ENCODE peak calls at places on chromosomes 5 and 9, in eight cellular contexts. A is pancreas; L is AG10803; J is T1000; E is Caki2; C is stimulated activated naive CD8-positive, alpha-beta T cell treated with anti-CD3 and anti-CD28 coated beads, Interleukin-15, Interleukin-2, amounts not matched to agents 100 U/mL and 50 U/mL, for 24 hours; S is astrocyte of the spinal cord; Y is M059J. X is an unnamed sample.

GRCh38 chr5:65150599-65150998 is 331.1 kb downstream of the ADAMTS6 start:
- DNase-seq in A (no peak), L (no peak), J (no peak), E (no peak), C (no peak), S (no peak), Y (no peak), X (no peak)

GRCh38 chr9:136054798-136055714 is 40.0 kb downstream of the NACC2 start:
- DNase-seq in A (no peak), L (no peak), J (no peak), E (no peak), C (no peak), S (no peak), Y (no peak), X (no peak)

GRCh38 chr5:175800656-175801081 is 70.7 kb upstream of the CPLX2 start:
- DNase-seq in A (no peak), L (peak; percentile 42), J (peak; percentile 24), E (peak; percentile 52), C (no peak), S (no peak), Y (peak; percentile 81), X (peak; percentile 80)

GRCh38 chr9:73219985-73220626 is 68.4 kb downstream of the ANXA1 start:
- DNase-seq in A (no peak), L (peak; percentile 32), J (peak; percentile 41), E (peak; percentile 49), C (peak; percentile 44), S (peak; percentile 63), Y (peak; percentile 16), X (no peak)

GRCh38 chr9:99430301-99430700 is 208.2 kb downstream of the SEC61B start:
- DNase-seq in A (no peak), L (peak; percentile 59), J (peak; percentile 27), E (no peak), C (no peak), S (peak; percentile 66), Y (peak; percentile 100), X (no peak)

GRCh38 chr9:94799578-94800264 is 73.2 kb downstream of the AOPEP start:
- DNase-seq in A (no peak), L (peak; percentile 43), J (no peak), E (no peak), C (no peak), S (peak; percentile 90), Y (peak; percentile 97), X (peak; percentile 90)

GRCh38 chr5:76715734-76716455 is at the start of gene F2R:
- DNase-seq in A (peak; percentile 7), L (peak; percentile 12), J (peak; percentile 42), E (peak; percentile 41), C (peak; percentile 58), S (peak; percentile 88), Y (peak; percentile 73), X (peak; percentile 28)

GRCh38 chr5:178318382-178318781 is 85.8 kb upstream of the PHYKPL start:
- DNase-seq in A (no peak), L (no peak), J (no peak), E (no peak), C (no peak), S (no peak), Y (no peak), X (no peak)

GRCh38 chr5:42021119-42021518 is 96.0 kb downstream of the FBXO4 start:
- DNase-seq in A (no peak), L (peak; percentile 53), J (no peak), E (no peak), C (no peak), S (peak; percentile 10), Y (peak; percentile 69), X (no peak)

GRCh38 chr5:113489299-113489698 is 1.0 kb upstream of the MCC start:
- DNase-seq in A (no peak), L (peak; percentile 98), J (peak; percentile 74), E (peak; percentile 82), C (peak; percentile 9), S (peak; percentile 98), Y (peak; percentile 99), X (peak; percentile 98)